ENCODE peak calls at places on chromosomes 16 and 17, in ten cellular contexts. Z, C, M, E, X, A, Y, O, N and D are unnamed samples.

GRCh38 chr17:45019177-45019711 is 32.2 kb downstream of the DCAKD start:
- DNase-seq in C (peak; percentile 87), E (no peak), O (peak; percentile 45), Y (no peak), M (peak; percentile 83), N (peak; percentile 26), A (no peak), X (peak; percentile 53), Z (no peak), D (peak; percentile 60)

GRCh38 chr16:13938480-13938879 is 18.5 kb downstream of the ERCC4 start:
- DNase-seq in N (no peak), A (no peak), E (no peak), Y (no peak), O (no peak), C (peak; percentile 6), X (no peak), M (no peak), Z (no peak), D (no peak)

GRCh38 chr17:79739148-79740062 is 8.7 kb downstream of the ENPP7 start:
- DNase-seq in E (no peak), N (no peak), Z (no peak), C (no peak), Y (no peak), A (no peak), O (no peak), X (no peak), M (no peak), D (no peak)

GRCh38 chr16:50572700-50573099 is 24.5 kb downstream of the NKD1 start:
- DNase-seq in E (no peak), N (no peak), X (no peak), O (no peak), C (no peak), A (no peak), Y (no peak), Z (no peak), M (peak; percentile 44), D (no peak)

GRCh38 chr17:61221597-61222471 is 177.8 kb upstream of the TBX2 start:
- DNase-seq in E (no peak), C (no peak), A (no peak), Z (no peak), X (no peak), O (no peak), Y (no peak), M (no peak), N (no peak), D (no peak)

GRCh38 chr16:11359370-11359769 is 14.1 kb downstream of the RMI2 start:
- DNase-seq in N (no peak), X (no peak), O (no peak), Z (no peak), E (no peak), C (no peak), Y (peak; percentile 83), M (no peak), A (peak; percentile 12), D (no peak)

GRCh38 chr16:87263418-87264052 is 53.7 kb downstream of the C16orf95 start:
- DNase-seq in C (no peak), A (peak; percentile 79), O (no peak), M (no peak), X (no peak), Z (no peak), E (no peak), Y (no peak), N (no peak), D (no peak)

GRCh38 chr16:48223490-48223889 is 20.6 kb upstream of the LONP2 start:
- DNase-seq in O (no peak), Y (no peak), E (no peak), A (no peak), N (no peak), C (no peak), X (no peak), M (no peak), Z (no peak), D (no peak)

GRCh38 chr17:17151962-17152361 is 54.2 kb downstream of the PLD6 start:
- DNase-seq in M (peak; percentile 97), O (peak; percentile 85), Y (peak; percentile 82), N (peak; percentile 89), A (no peak), X (no peak), E (no peak), C (peak; percentile 84), Z (peak; percentile 75), D (peak; percentile 88)

GRCh38 chr17:34706029-34706428 is 126.6 kb downstream of the TMEM132E start:
- DNase-seq in Y (no peak), X (peak; percentile 82), A (no peak), O (no peak), M (no peak), Z (no peak), C (no peak), E (no peak), N (no peak), D (no peak)

GRCh38 chr16:7313170-7313569 is 19.5 kb upstream of the RBFOX1 start:
- DNase-seq in O (no peak), N (no peak), X (peak; percentile 50), C (no peak), A (no peak), Y (no peak), M (no peak), Z (no peak), E (no peak), D (no peak)

GRCh38 chr16:13733561-13733960 is 186.4 kb upstream of the ERCC4 start:
- DNase-seq in C (no peak), Z (no peak), A (no peak), E (no peak), X (no peak), O (no peak), Y (no peak), M (no peak), N (no peak), D (no peak)

GRCh38 chr16:1014771-1015495 is 33.4 kb downstream of the SOX8 start:
- DNase-seq in C (no peak), Y (no peak), X (peak; percentile 67), E (no peak), M (peak; percentile 89), A (no peak), Z (peak; percentile 40), O (peak; percentile 32), N (no peak), D (peak; percentile 36)

GRCh38 chr16:4852221-4852872 is 5.1 kb downstream of the UBN1 start:
- DNase-seq in Z (no peak), X (no peak), Y (no peak), O (no peak), E (no peak), M (no peak), C (no peak), N (peak; percentile 69), A (no peak), D (no peak)

GRCh38 chr17:18374216-18374615 is 3.4 kb upstream of the EVPLL start:
- DNase-seq in X (no peak), C (no peak), O (no peak), A (no peak), Z (no peak), M (no peak), N (no peak), Y (no peak), E (no peak), D (no peak)

GRCh38 chr17:42153919-42154491 is 784 bp downstream of the RAB5C start:
- DNase-seq in M (no peak), C (no peak), E (no peak), A (no peak), O (no peak), Y (no peak), Z (no peak), X (peak; percentile 41), N (peak; percentile 73), D (no peak)

GRCh38 chr16:1194665-1195392 is 30.2 kb downstream of the TPSG1 start:
- DNase-seq in X (peak; percentile 67), Y (no peak), N (no peak), O (no peak), A (no peak), E (no peak), C (no peak), Z (no peak), M (no peak), D (no peak)

GRCh38 chr16:84016477-84016876 is 26.1 kb downstream of the SLC38A8 start:
- DNase-seq in O (no peak), C (peak; percentile 40), N (no peak), M (no peak), E (no peak), X (no peak), A (no peak), Z (no peak), Y (no peak), D (no peak)

DNA sequence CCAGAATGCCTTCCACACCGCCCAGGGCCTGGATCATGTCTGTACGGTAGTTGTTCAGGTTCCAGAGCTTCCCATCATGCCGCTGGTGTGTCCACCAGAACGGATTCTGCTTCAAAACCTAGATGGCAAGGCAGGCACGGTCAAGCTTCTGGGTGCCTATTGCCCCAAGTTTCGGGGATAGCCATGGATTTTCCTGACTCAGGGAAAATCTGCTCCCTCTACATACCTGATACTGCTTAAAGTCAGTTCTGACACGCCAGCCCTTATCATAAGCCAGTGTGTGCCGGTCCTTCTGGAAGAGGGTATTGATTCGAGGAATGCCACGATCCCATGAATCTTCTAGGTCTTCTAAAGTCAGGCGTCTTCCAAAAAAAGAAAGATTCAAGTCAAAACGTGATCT is 11.4 kb upstream of the RILP start:
- DNase-seq in E (no peak), A (no peak), Z (no peak), X (no peak), C (peak; percentile 20), N (no peak), M (no peak), Y (no peak), O (no peak), D (no peak)
- H3K36me3 ChIP-seq in E (peaks cover 47% of the 10 kb centered on the region), A (peaks cover 71% of the 10 kb centered on the region), Z (peaks cover 40% of the 10 kb centered on the region), X (peaks cover 49% of the 10 kb centered on the region), C (peaks cover 8% of the 10 kb centered on the region), N (peaks cover 44% of the 10 kb centered on the region), M (peaks cover 28% of the 10 kb centered on the region), Y (peaks cover 46% of the 10 kb centered on the region), O (peaks cover 100% of the 10 kb centered on the region), D (peaks cover 100% of the 10 kb centered on the region)

DNA sequence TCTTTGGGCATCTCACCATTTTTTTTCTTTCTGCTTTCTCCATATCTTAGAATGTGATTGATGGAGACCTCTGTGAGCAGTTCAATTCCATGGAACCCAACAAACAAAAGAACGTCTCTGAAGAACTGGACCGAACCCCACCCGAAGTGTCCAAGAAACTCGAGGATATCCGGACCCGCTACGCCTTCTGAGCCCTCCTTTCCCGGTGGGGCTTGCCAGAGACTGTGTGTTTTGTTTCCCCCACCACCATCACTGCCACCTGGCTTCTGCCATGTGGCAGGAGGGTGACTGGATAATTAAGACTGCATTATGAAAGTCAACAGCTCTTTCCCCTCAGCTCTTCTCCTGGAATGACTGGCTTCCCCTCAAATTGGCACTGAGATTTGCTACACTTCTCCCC is 48.0 kb downstream of the SF3B3 start:
- DNase-seq in N (no peak), X (no peak), E (no peak), Z (no peak), Y (no peak), M (no peak), O (no peak), C (no peak), A (no peak), D (no peak)
- H3K36me3 ChIP-seq in N (peaks cover 32% of the 10 kb centered on the region), X (peaks cover 23% of the 10 kb centered on the region), E (peaks cover 61% of the 10 kb centered on the region), Z (no peaks in the 10 kb centered on the region), Y (peaks cover 26% of the 10 kb centered on the region), M (peaks cover 18% of the 10 kb centered on the region), O (peaks cover 64% of the 10 kb centered on the region), C (no peaks in the 10 kb centered on the region), A (peaks cover 79% of the 10 kb centered on the region), D (peaks cover 67% of the 10 kb centered on the region)

GRCh38 chr17:80877095-80877828 is 114.4 kb upstream of the CHMP6 start:
- DNase-seq in C (peak; percentile 28), Y (no peak), O (no peak), A (no peak), N (no peak), Z (no peak), M (peak; percentile 54), E (no peak), X (no peak), D (no peak)
- H3K36me3 ChIP-seq in C (no peaks in the 10 kb centered on the region), Y (peaks cover 3% of the 10 kb centered on the region), O (peaks cover 20% of the 10 kb centered on the region), A (peaks cover 10% of the 10 kb centered on the region), N (no peaks in the 10 kb centered on the region), Z (no peaks in the 10 kb centered on the region), M (no peaks in the 10 kb centered on the region), E (no peaks in the 10 kb centered on the region), X (no peaks in the 10 kb centered on the region), D (peaks cover 30% of the 10 kb centered on the region)

GRCh38 chr16:89143201-89143741 is 28.3 kb upstream of the CDH15 start:
- DNase-seq in Y (no peak), A (no peak), Z (no peak), M (peak; percentile 67), E (no peak), X (no peak), N (no peak), C (no peak), O (no peak), D (no peak)
- H3K36me3 ChIP-seq in Y (peaks cover 12% of the 10 kb centered on the region), A (peaks cover 10% of the 10 kb centered on the region), Z (peaks cover 8% of the 10 kb centered on the region), M (peaks cover 2% of the 10 kb centered on the region), E (no peaks in the 10 kb centered on the region), X (no peaks in the 10 kb centered on the region), N (no peaks in the 10 kb centered on the region), C (no peaks in the 10 kb centered on the region), O (peaks cover 31% of the 10 kb centered on the region), D (peaks cover 61% of the 10 kb centered on the region)